ENCODE peak calls at places on chromosomes 16 and 17, in five cellular contexts. J, W, E, Z and F are unnamed samples.

GRCh38 chr17:39952665-39953470 is 9.9 kb upstream of the GSDMA start:
- DNase-seq in W (peak; percentile 94), Z (peak; percentile 99), E (peak; percentile 98), J (peak; percentile 96), F (peak; percentile 100)

GRCh38 chr16:27853101-27853500 is 210.4 kb downstream of the GSG1L start:
- DNase-seq in J (no peak), Z (no peak), E (no peak), W (no peak), F (no peak)

GRCh38 chr16:15523092-15523541 is 88.7 kb downstream of the BMERB1 start:
- DNase-seq in W (no peak), E (peak; percentile 42), Z (no peak), J (no peak), F (peak; percentile 73)

GRCh38 chr17:80095038-80095843 is 6.1 kb upstream of the GAA start:
- DNase-seq in J (no peak), Z (no peak), E (no peak), W (no peak), F (no peak)

GRCh38 chr17:74521701-74522201 is 9.5 kb downstream of the CD300LB start:
- DNase-seq in W (no peak), J (no peak), E (no peak), Z (no peak), F (peak; percentile 43)

GRCh38 chr17:17119533-17119932 is 77.3 kb downstream of the MPRIP start:
- DNase-seq in Z (peak; percentile 37), E (peak; percentile 56), J (no peak), W (no peak), F (peak; percentile 83)

GRCh38 chr17:19248149-19248922 is 11.2 kb downstream of the EPN2 start:
- DNase-seq in W (no peak), E (no peak), J (peak; percentile 57), Z (no peak), F (no peak)

GRCh38 chr17:27430882-27431491 is 25.3 kb upstream of the KSR1 start:
- DNase-seq in Z (peak; percentile 29), W (no peak), E (peak; percentile 46), J (no peak), F (peak; percentile 57)

GRCh38 chr17:82424001-82424862 is 5.8 kb upstream of the OGFOD3 start:
- DNase-seq in E (peak; percentile 41), J (no peak), Z (no peak), W (peak; percentile 50), F (no peak)

GRCh38 chr16:138049-138417 is 440 bp downstream of the NPRL3 start:
- DNase-seq in Z (no peak), J (no peak), E (no peak), W (no peak), F (peak; percentile 48)

GRCh38 chr17:29141484-29141835 is 38.7 kb downstream of the MYO18A start:
- DNase-seq in E (no peak), Z (no peak), J (no peak), W (no peak), F (peak; percentile 27)

GRCh38 chr17:14942511-14943185 is 322.5 kb downstream of the PMP22 start:
- DNase-seq in E (no peak), Z (no peak), J (peak; percentile 24), W (no peak), F (no peak)

GRCh38 chr17:65407017-65407416 is 154.4 kb downstream of the AXIN2 start:
- DNase-seq in E (no peak), W (no peak), Z (no peak), J (no peak), F (no peak)

GRCh38 chr17:37024181-37024637 is 75.5 kb downstream of the AATF start:
- DNase-seq in Z (no peak), E (no peak), W (no peak), J (no peak), F (no peak)

GRCh38 chr16:13936596-13937081 is 16.7 kb downstream of the ERCC4 start:
- DNase-seq in Z (peak; percentile 84), W (no peak), J (no peak), E (peak; percentile 89), F (no peak)

GRCh38 chr16:13937411-13937810 is 17.5 kb downstream of the ERCC4 start:
- DNase-seq in J (no peak), E (no peak), W (no peak), Z (no peak), F (no peak)

GRCh38 chr16:13938480-13938879 is 18.5 kb downstream of the ERCC4 start:
- DNase-seq in Z (no peak), J (no peak), E (no peak), W (no peak), F (no peak)

GRCh38 chr16:13931845-13932244 is 11.9 kb downstream of the ERCC4 start:
- DNase-seq in E (no peak), Z (no peak), J (no peak), W (no peak), F (no peak)

DNA sequence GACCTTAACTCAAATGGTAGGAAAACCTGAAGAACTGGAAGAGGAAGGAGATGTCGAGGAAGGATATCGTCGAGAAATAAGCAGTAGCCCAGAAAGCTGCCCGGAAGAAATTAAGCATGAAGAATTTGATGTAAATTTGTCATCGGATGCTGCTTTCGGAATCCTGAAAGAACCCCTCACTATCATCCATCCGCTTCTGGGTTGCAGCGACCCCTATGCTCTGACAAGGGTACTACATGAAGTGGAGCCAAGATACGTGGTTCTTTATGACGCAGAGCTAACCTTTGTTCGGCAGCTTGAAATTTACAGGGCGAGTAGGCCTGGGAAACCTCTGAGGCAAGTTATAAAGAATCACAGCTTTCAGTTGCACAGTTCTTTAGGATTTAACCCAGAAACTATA is 15.5 kb downstream of the ERCC4 start:
- DNase-seq in J (no peak), Z (no peak), E (no peak), W (no peak), F (no peak)
- TF ChIP-seq CTCF in J (no peak), Z (peak; percentile 19), E (peak; percentile 17), W (no peak), F (peak; percentile 28)

DNA sequence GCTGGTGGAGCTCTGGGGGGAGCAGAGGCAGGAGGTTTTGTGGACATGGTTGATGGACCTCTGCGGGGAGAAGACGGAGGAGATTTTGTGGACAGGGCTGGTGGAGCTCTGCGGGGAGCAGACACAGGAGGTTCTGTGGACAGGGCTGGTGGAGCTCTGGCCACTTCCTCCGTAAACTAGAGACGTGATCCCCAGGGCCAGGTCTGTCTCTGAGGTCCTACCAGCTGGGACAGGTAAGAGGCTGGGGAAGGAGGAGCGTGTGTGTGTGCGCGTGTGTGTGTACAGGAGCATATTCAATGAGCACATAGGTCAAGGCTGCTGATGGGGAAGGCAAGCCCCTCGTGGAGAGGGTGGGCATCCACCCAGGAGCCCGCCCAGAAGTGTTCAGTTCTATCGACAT is 20.6 kb downstream of the RPH3AL start:
- DNase-seq in Z (peak; percentile 47), J (no peak), W (no peak), E (no peak), F (no peak)
- H3K4me3 ChIP-seq in Z (no peak overlapping the region), J (no peak overlapping the region), W (no peak overlapping the region), E (peak overlapping the region; percentile 55), F (no peak overlapping the region)

DNA sequence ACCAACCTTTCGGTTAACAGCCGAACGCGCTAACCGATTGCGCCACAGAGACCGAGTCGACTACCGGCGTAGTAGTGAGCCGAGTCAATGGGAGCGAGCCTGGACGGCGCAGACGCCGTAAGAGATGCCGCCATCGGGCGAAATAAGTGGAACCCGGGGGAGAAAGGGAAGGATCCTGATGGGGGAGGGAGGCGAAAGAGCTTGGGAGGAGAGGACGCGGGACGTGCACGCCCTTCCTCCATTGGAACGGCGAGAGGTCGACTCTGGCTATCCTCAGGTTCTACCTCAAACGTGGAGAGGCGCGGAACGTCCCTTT is 780 bp upstream of the PSMB3 start:
- DNase-seq in E (peak; percentile 80), Z (peak; percentile 84), J (peak; percentile 89), W (peak; percentile 73), F (peak; percentile 90)
- TF ChIP-seq POLR2A in E (no peak), Z (no peak), J (no peak), W (no peak), F (no peak)

DNA sequence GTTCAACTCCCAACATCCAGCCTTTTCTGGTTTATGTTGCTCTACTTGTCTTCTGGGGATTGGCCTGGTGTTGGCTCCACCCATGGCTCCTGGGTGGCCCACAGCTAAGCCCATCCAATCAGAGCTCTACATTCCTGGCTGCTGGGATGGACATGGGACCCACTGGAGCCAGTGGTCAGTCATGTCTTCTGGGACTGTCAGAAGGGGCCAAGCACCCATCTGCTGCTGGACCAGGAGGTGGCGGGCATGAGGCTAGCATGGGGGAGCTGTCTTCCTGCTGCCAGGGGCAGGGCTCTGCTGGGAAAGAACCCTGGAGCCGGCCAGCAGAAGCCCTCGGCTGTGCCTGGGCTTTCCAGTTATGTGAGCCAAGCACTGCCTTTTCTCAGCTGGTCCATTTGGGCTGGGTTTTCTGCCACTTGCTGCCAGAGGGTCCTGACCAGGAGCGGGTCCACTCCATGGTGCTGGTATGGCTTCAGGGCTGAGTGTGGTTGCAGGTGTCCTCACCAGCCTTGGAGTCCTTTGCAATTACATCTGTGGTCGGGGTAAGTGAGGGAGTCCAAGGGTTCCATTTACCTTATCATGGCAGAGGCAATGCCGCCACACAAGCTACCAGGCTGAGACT is 17.4 kb upstream of the ZNF469 start:
- DNase-seq in Z (no peak), W (no peak), E (no peak), J (no peak), F (no peak)
- TF ChIP-seq CTCF in Z (no peak), W (no peak), E (no peak), J (no peak), F (no peak)

DNA sequence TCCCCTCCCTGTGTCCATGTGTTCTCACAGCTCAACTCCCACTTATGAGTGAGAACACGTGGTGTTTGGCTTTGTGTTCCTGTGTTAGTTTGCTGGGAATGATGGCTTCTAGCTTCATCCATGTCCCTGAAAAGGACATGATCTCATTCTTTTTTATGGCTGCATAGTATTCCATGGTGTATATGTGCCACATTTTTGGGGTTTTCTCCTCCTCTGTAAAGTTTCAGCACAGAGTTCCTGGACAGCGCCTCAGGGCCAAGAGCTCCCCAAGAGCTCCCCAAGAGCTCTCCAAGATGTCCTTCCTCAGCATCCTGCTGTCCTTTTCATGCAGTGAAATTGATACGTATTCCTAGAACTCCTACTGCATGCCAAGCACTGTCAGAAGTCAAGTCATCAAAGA is 6.9 kb upstream of the ABAT start:
- DNase-seq in J (no peak), W (no peak), Z (no peak), E (no peak), F (no peak)
- H3K4me3 ChIP-seq in J (no peak overlapping the region), W (no peak overlapping the region), Z (no peak overlapping the region), E (no peak overlapping the region), F (no peak overlapping the region)

DNA sequence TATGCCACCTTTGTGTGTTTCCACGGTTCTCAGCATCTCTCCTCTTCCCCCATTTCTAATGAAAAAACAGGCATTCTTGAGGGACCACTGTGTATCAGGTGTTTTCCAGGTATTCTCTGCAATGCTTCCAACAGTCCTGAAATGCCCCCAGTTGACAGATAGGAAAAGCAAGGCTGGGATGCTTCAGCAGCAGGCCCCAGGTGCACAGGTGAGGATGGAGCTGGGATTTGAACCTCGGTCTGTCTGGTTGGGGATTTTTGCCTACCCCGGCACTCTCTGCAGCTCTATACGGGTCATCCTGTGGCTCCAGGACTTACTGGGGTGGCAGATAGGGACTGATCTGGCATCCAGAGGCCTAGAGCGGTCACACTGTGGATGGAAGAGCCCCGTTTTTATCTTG is 180.5 kb upstream of the GSE1 start:
- DNase-seq in J (no peak), E (no peak), W (no peak), Z (no peak), F (no peak)
- TF ChIP-seq POLR2A in J (no peak), E (no peak), W (no peak), Z (no peak), F (no peak)